ENCODE peak calls at places on chromosomes 16 and 17, in eight cellular contexts. X is PC-3, W is brain microvascular endothelial cell, C is endodermal cell, F is PC-9, M is fibroblast of lung, H is uterus, N is hepatocyte. E is an unnamed sample.

GRCh38 chr17:15309236-15309635 is 32.2 kb downstream of the TEKT3 start:
- DNase-seq in X (no peak), W (no peak), C (no peak), F (no peak), M (no peak), H (no peak), N (no peak), E (no peak)

GRCh38 chr16:52368899-52369298 is 178.0 kb downstream of the TOX3 start:
- DNase-seq in X (no peak), W (no peak), C (no peak), F (no peak), M (no peak), H (no peak), N (peak; percentile 9), E (no peak)

GRCh38 chr17:36657763-36658490 is 56.5 kb downstream of the MRM1 start:
- DNase-seq in X (no peak), W (no peak), C (peak; percentile 91), F (no peak), M (no peak), H (no peak), N (peak; percentile 44), E (no peak)

GRCh38 chr17:35028531-35029262 is 34.8 kb downstream of the RFFL start:
- DNase-seq in X (peak; percentile 39), W (no peak), C (no peak), F (peak; percentile 61), M (no peak), H (no peak), N (no peak), E (no peak)

GRCh38 chr17:4345569-4345968 is 20.9 kb downstream of the UBE2G1 start:
- DNase-seq in X (peak; percentile 49), W (no peak), C (no peak), F (no peak), M (no peak), H (no peak), N (no peak), E (no peak)

GRCh38 chr17:13351046-13351445 is 250.7 kb downstream of the HS3ST3A1 start:
- DNase-seq in X (peak; percentile 55), W (peak; percentile 22), C (no peak), F (no peak), M (peak; percentile 38), H (no peak), N (no peak), E (no peak)

GRCh38 chr16:70432800-70433455 is 6.0 kb downstream of the ST3GAL2 start:
- DNase-seq in X (no peak), W (no peak), C (no peak), F (no peak), M (peak; percentile 17), H (no peak), N (no peak), E (no peak)

GRCh38 chr17:15513859-15514446 is 46.5 kb upstream of the CDRT4 start:
- DNase-seq in X (no peak), W (peak; percentile 64), C (peak; percentile 30), F (no peak), M (no peak), H (no peak), N (peak; percentile 16), E (no peak)

GRCh38 chr17:3298260-3298659 is at the start of gene OR3A1:
- DNase-seq in X (no peak), W (no peak), C (no peak), F (no peak), M (no peak), H (no peak), N (no peak), E (no peak)

GRCh38 chr16:61128545-61129323 is 907.5 kb downstream of the CDH8 start:
- DNase-seq in X (no peak), W (no peak), C (no peak), F (no peak), M (no peak), H (no peak), N (no peak), E (no peak)

GRCh38 chr16:68246121-68246520 is 948 bp downstream of the PLA2G15 start:
- DNase-seq in X (no peak), W (no peak), C (no peak), F (no peak), M (no peak), H (no peak), N (no peak), E (no peak)

GRCh38 chr16:3195975-3196374 is 8.0 kb downstream of the OR1F1 start:
- DNase-seq in X (peak; percentile 6), W (no peak), C (peak; percentile 53), F (no peak), M (no peak), H (no peak), N (no peak), E (no peak)

GRCh38 chr16:31467858-31468257 is 4.1 kb upstream of the TGFB1I1 start:
- DNase-seq in X (no peak), W (no peak), C (no peak), F (no peak), M (no peak), H (no peak), N (no peak), E (no peak)

GRCh38 chr17:82226170-82226808 is 2.6 kb upstream of the SLC16A3 start:
- DNase-seq in X (no peak), W (no peak), C (no peak), F (no peak), M (no peak), H (peak; percentile 13), N (no peak), E (no peak)

GRCh38 chr17:8791910-8792270 is 7.3 kb downstream of the MFSD6L start:
- DNase-seq in X (peak; percentile 38), W (peak; percentile 97), C (no peak), F (no peak), M (peak; percentile 49), H (no peak), N (no peak), E (no peak)

GRCh38 chr16:31192856-31193642 is 9.5 kb downstream of the PYCARD start:
- DNase-seq in X (no peak), W (no peak), C (no peak), F (no peak), M (no peak), H (no peak), N (no peak), E (no peak)

GRCh38 chr16:26605872-26606271 is 460.9 kb upstream of the C16orf82 start:
- DNase-seq in X (no peak), W (no peak), C (no peak), F (no peak), M (no peak), H (no peak), N (no peak), E (no peak)

GRCh38 chr17:16926591-16927451 is 45.1 kb downstream of the TNFRSF13B start:
- DNase-seq in X (peak; percentile 50), W (no peak), C (peak; percentile 36), F (no peak), M (no peak), H (no peak), N (no peak), E (no peak)

GRCh38 chr16:75053791-75054555 is 55.1 kb downstream of the ZNRF1 start:
- DNase-seq in X (peak; percentile 71), W (no peak), C (no peak), F (peak; percentile 72), M (no peak), H (no peak), N (peak; percentile 68), E (no peak)

GRCh38 chr17:33459078-33459940 is 166.2 kb upstream of the ASIC2 start:
- DNase-seq in X (no peak), W (no peak), C (peak; percentile 78), F (no peak), M (no peak), H (no peak), N (no peak), E (no peak)
- TF ChIP-seq CTCF in X (no peak), W (no peak), C (peak; percentile 51), F (no peak), M (no peak), H (no peak), N (no peak), E (no peak)

DNA sequence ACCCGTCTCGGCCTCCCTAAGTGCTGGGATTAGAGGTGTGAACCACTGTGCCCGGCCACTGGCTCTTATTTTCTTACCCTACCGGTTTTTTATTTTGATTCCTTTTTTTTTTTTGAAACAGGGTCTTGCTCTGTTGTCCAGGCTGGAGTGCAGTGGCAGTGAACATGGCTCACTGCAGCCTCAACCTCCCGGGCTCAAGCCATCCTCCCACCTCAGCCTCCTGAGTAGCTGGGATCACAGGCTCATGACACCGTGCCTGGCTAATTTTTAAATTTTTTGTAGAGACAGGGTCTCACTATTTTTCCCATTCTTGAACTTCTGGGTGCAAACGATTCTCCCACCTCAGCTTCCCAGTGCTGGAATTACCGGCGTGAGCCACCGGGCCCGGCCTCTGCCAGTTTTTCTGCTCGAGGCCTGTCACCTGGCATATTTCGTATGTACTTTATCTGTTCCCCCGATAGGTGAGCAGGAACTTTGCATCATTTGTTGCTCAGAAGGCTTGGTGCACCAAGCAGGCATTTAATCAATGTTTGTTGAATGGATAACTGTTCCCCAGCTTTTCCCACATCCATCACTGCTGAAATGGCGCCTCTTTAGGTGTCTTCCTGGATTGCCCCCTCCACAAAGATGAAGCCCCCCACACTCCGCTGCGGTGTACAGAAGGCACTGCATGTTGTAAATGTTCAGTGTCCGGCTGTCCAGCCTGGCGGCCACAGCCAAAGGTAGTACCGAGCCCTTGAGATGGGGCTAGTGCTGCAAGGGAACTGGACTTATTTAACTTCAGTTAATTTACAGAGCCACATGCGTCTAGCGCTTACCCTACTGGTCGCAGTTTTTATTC is 858 bp upstream of the TELO2 start:
- DNase-seq in X (no peak), W (no peak), C (no peak), F (no peak), M (no peak), H (no peak), N (no peak), E (no peak)
- H3K4me3 ChIP-seq in X (peak overlapping the region; percentile 63), W (peak overlapping the region; percentile 74), C (peak overlapping the region; percentile 80), F (peak overlapping the region; percentile 98), M (peak overlapping the region; percentile 80), H (peak overlapping the region; percentile 64), N (peak overlapping the region; percentile 57), E (peak overlapping the region; percentile 75)

GRCh38 chr16:13426279-13426678 is 493.7 kb upstream of the ERCC4 start:
- DNase-seq in X (no peak), W (no peak), C (peak; percentile 78), F (no peak), M (no peak), H (no peak), N (no peak), E (no peak)
- TF ChIP-seq CTCF in X (no peak), W (peak; percentile 17), C (peak; percentile 77), F (no peak), M (no peak), H (no peak), N (no peak), E (no peak)

DNA sequence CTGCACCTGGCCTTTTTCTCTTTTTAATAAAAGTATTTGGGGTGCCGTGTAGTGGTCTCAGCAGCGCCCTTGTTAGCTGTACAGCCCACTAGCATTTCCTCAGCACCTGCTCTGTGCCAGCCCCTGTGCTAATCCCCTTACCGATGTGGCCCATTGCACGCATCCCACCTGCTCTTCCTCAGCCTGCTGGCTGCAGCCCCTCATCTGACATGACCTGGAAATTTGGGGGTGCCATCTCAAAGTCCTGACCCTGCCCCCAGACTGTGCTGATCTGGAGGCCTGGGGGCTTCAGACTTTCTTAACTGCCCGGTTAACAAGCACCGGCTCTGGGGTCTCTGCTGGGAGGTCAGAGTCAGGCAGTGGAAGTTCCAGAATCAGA is 10.4 kb downstream of the GPRC5C start:
- DNase-seq in X (no peak), W (no peak), C (no peak), F (no peak), M (no peak), H (no peak), N (no peak), E (no peak)
- H3K4me3 ChIP-seq in X (no peak overlapping the region), W (no peak overlapping the region), C (no peak overlapping the region), F (peak overlapping the region; percentile 25), M (no peak overlapping the region), H (no peak overlapping the region), N (no peak overlapping the region), E (no peak overlapping the region)

GRCh38 chr17:78351449-78352006 is 8.3 kb downstream of the SOCS3 start:
- DNase-seq in X (no peak), W (peak; percentile 69), C (peak; percentile 95), F (no peak), M (peak; percentile 100), H (peak; percentile 100), N (peak; percentile 93), E (no peak)
- TF ChIP-seq CTCF in X (no peak), W (peak; percentile 22), C (peak; percentile 17), F (no peak), M (peak; percentile 35), H (peak; percentile 4), N (no peak), E (no peak)

E was measured in retinal pigment epithelial cell.